ENCODE peak calls at places on chromosomes 11 and 22, in eight cellular contexts. Y is kidney epithelial cell; H is GDM1; D is epithelial cell of esophagus; G is kidney tubule cell; L is Ammon's horn; E is substantia nigra; W is CD4-positive, alpha-beta T cell. Z is an unnamed sample.

GRCh38 chr11:128840137-128840536 is 27.0 kb downstream of the KCNJ1 start:
- DNase-seq in Y (no peak), H (no peak), D (no peak), G (no peak), L (no peak), E (no peak), W (no peak), Z (no peak)

GRCh38 chr11:61473370-61474025 is 35.1 kb upstream of the LRRC10B start:
- DNase-seq in Y (no peak), H (no peak), D (peak), G (no peak), L (no peak), E (no peak), W (no peak), Z (no peak)

GRCh38 chr22:26615830-26616435 is 1.9 kb downstream of the CRYBB1 start:
- DNase-seq in Y (no peak), H (no peak), D (no peak), G (no peak), L (no peak), E (no peak), W (no peak), Z (no peak)

GRCh38 chr11:47592970-47593369 is 1.2 kb downstream of the C1QTNF4 start:
- DNase-seq in Y (no peak), H (no peak), D (no peak), G (no peak), L (no peak), E (no peak), W (no peak), Z (no peak)

GRCh38 chr22:19757985-19758895 is 2.3 kb upstream of the TBX1 start:
- DNase-seq in Y (no peak), H (no peak), D (no peak), G (no peak), L (no peak), E (no peak), W (no peak), Z (no peak)

GRCh38 chr11:18005376-18006129 is 7.3 kb downstream of the SERGEF start:
- DNase-seq in Y (no peak), H (no peak), D (no peak), G (peak), L (no peak), E (no peak), W (no peak), Z (no peak)

GRCh38 chr11:110430267-110431211 is 791 bp downstream of the FDX1 start:
- DNase-seq in Y (no peak), H (no peak), D (peak), G (peak), L (peak), E (no peak), W (peak), Z (peak)

GRCh38 chr22:23796461-23796860 is 9.7 kb downstream of the SMARCB1 start:
- DNase-seq in Y (no peak), H (no peak), D (no peak), G (no peak), L (no peak), E (no peak), W (no peak), Z (no peak)

GRCh38 chr11:128238521-128239222 is 348.7 kb downstream of the ETS1 start:
- DNase-seq in Y (no peak), H (no peak), D (no peak), G (no peak), L (no peak), E (no peak), W (no peak), Z (no peak)

GRCh38 chr22:39999144-39999757 is 4.5 kb downstream of the FAM83F start:
- DNase-seq in Y (no peak), H (no peak), D (peak), G (peak), L (no peak), E (no peak), W (no peak), Z (no peak)

GRCh38 chr11:30310623-30311022 is 12.3 kb upstream of the ARL14EP start:
- DNase-seq in Y (no peak), H (no peak), D (no peak), G (no peak), L (no peak), E (no peak), W (no peak), Z (no peak)

GRCh38 chr11:76233196-76233921 is 27.1 kb upstream of the WNT11 start:
- DNase-seq in Y (no peak), H (no peak), D (no peak), G (no peak), L (no peak), E (no peak), W (no peak), Z (no peak)

GRCh38 chr22:38083931-38084631 is at the start of gene SLC16A8:
- DNase-seq in Y (no peak), H (no peak), D (no peak), G (no peak), L (no peak), E (no peak), W (no peak), Z (no peak)

GRCh38 chr11:67483901-67484665 is 1.3 kb downstream of the AIP start:
- DNase-seq in Y (no peak), H (no peak), D (no peak), G (peak), L (no peak), E (no peak), W (no peak), Z (no peak)

GRCh38 chr22:19088866-19089595 is 33.2 kb downstream of the DGCR2 start:
- DNase-seq in Y (no peak), H (no peak), D (no peak), G (no peak), L (no peak), E (no peak), W (no peak), Z (no peak)

GRCh38 chr22:35411112-35411511 is 11.2 kb downstream of the MCM5 start:
- DNase-seq in Y (no peak), H (no peak), D (no peak), G (no peak), L (no peak), E (no peak), W (no peak), Z (peak)

GRCh38 chr22:44710474-44711235 is 8.7 kb downstream of the PRR5 start:
- DNase-seq in Y (no peak), H (no peak), D (peak), G (no peak), L (no peak), E (no peak), W (no peak), Z (no peak)

GRCh38 chr11:85680897-85681296 is 5.1 kb downstream of the CCDC89 start:
- DNase-seq in Y (no peak), H (no peak), D (no peak), G (peak), L (no peak), E (peak), W (no peak), Z (no peak)

GRCh38 chr11:95231126-95231880 is at the start of gene SESN3:
- DNase-seq in Y (peak), H (peak), D (peak), G (peak), L (peak), E (peak), W (peak), Z (peak)

GRCh38 chr11:3835752-3836151 is 5.0 kb downstream of the RHOG start:
- DNase-seq in Y (no peak), H (no peak), D (no peak), G (no peak), L (peak), E (no peak), W (no peak), Z (no peak)

GRCh38 chr11:125517116-125517804 is 21.2 kb upstream of the FEZ1 start:
- DNase-seq in Y (no peak), H (no peak), D (no peak), G (peak), L (peak), E (peak), W (no peak), Z (no peak)

GRCh38 chr22:21951931-21952465 is 650 bp downstream of the PPM1F start:
- DNase-seq in Y (no peak), H (no peak), D (peak), G (peak), L (no peak), E (peak), W (peak), Z (peak)

GRCh38 chr11:128949791-128950454 is 7.3 kb upstream of the TP53AIP1 start:
- DNase-seq in Y (no peak), H (no peak), D (peak), G (no peak), L (no peak), E (no peak), W (no peak), Z (no peak)

GRCh38 chr11:69361466-69361865 is 67.5 kb downstream of the MYEOV start:
- DNase-seq in Y (no peak), H (no peak), D (no peak), G (no peak), L (no peak), E (no peak), W (no peak), Z (no peak)

GRCh38 chr11:44134625-44135024 is 39.1 kb downstream of the EXT2 start:
- DNase-seq in Y (no peak), H (no peak), D (no peak), G (no peak), L (no peak), E (no peak), W (no peak), Z (no peak)

GRCh38 chr11:44622721-44623258 is 57.3 kb downstream of the CD82 start:
- DNase-seq in Y (no peak), H (no peak), D (peak), G (no peak), L (peak), E (no peak), W (no peak), Z (peak)

GRCh38 chr11:83020942-83021779 is 50.5 kb downstream of the RAB30 start:
- DNase-seq in Y (no peak), H (no peak), D (no peak), G (no peak), L (no peak), E (no peak), W (no peak), Z (no peak)

GRCh38 chr11:42239102-42239501 is 779.6 kb upstream of the LRRC4C start:
- DNase-seq in Y (no peak), H (no peak), D (peak), G (peak), L (no peak), E (no peak), W (no peak), Z (no peak)

GRCh38 chr11:1757861-1758610 is 5.7 kb downstream of the CTSD start:
- DNase-seq in Y (no peak), H (peak), D (no peak), G (no peak), L (peak), E (no peak), W (no peak), Z (no peak)

GRCh38 chr11:57639321-57640067 is 10.2 kb downstream of the YPEL4 start:
- DNase-seq in Y (no peak), H (peak), D (no peak), G (peak), L (no peak), E (no peak), W (no peak), Z (no peak)

GRCh38 chr11:47906066-47906465 is 57.9 kb upstream of the NUP160 start:
- DNase-seq in Y (no peak), H (no peak), D (no peak), G (no peak), L (no peak), E (no peak), W (no peak), Z (no peak)

GRCh38 chr11:17015639-17016125 is 1.5 kb upstream of the PLEKHA7 start:
- DNase-seq in Y (no peak), H (no peak), D (no peak), G (no peak), L (no peak), E (no peak), W (no peak), Z (no peak)

GRCh38 chr11:60757231-60757800 is 649 bp downstream of the MS4A15 start:
- DNase-seq in Y (no peak), H (no peak), D (no peak), G (no peak), L (no peak), E (no peak), W (no peak), Z (no peak)

GRCh38 chr11:118263694-118264567 is at the start of gene MPZL2:
- DNase-seq in Y (no peak), H (no peak), D (peak), G (peak), L (no peak), E (no peak), W (no peak), Z (no peak)

GRCh38 chr22:20549232-20549841 is 41.9 kb downstream of the MED15 start:
- DNase-seq in Y (no peak), H (no peak), D (no peak), G (no peak), L (no peak), E (no peak), W (peak), Z (no peak)

GRCh38 chr11:125494987-125495725 is 909 bp downstream of the FEZ1 start:
- DNase-seq in Y (no peak), H (no peak), D (peak), G (peak), L (peak), E (peak), W (no peak), Z (peak)

GRCh38 chr22:17969732-17970131 is 54.6 kb downstream of the MICAL3 start:
- DNase-seq in Y (no peak), H (no peak), D (peak), G (peak), L (no peak), E (no peak), W (no peak), Z (no peak)

GRCh38 chr11:13970986-13971385 is 8.5 kb downstream of the SPON1 start:
- DNase-seq in Y (no peak), H (no peak), D (peak), G (peak), L (no peak), E (peak), W (no peak), Z (no peak)

GRCh38 chr22:38467904-38468760 is at the start of gene KDELR3:
- DNase-seq in Y (no peak), H (no peak), D (peak), G (peak), L (no peak), E (peak), W (no peak), Z (no peak)